ENCODE peak calls at places on chromosomes 3 and 15, in six cellular contexts. M is mesendoderm, L is Panc1, F is fibroblast of mammary gland, K is uterus, P is H7. Q is an unnamed sample.

GRCh38 chr3:156033428-156033827 is 87.0 kb upstream of the KCNAB1 start:
- DNase-seq in K (no peak), P (no peak), L (no peak), M (no peak), F (no peak), Q (no peak)

GRCh38 chr3:186915808-186916796 is 14.2 kb upstream of the ST6GAL1 start:
- DNase-seq in F (no peak), L (no peak), K (no peak), P (peak; percentile 14), M (peak; percentile 56), Q (no peak)

GRCh38 chr3:47260605-47261004 is 22.0 kb downstream of the KIF9 start:
- DNase-seq in M (peak; percentile 41), P (peak; percentile 51), F (no peak), K (no peak), L (no peak), Q (no peak)

GRCh38 chr15:51093865-51094605 is 671 bp downstream of the TNFAIP8L3 start:
- DNase-seq in L (no peak), K (peak; percentile 66), F (no peak), P (peak; percentile 82), M (peak; percentile 33), Q (no peak)

GRCh38 chr3:182812123-182812522 is 18.8 kb downstream of the ATP11B start:
- DNase-seq in L (no peak), F (no peak), K (no peak), P (no peak), M (no peak), Q (peak; percentile 51)

GRCh38 chr3:88141458-88142083 is 8.2 kb upstream of the C3orf38 start:
- DNase-seq in F (peak; percentile 76), P (no peak), K (no peak), M (no peak), L (no peak), Q (peak; percentile 60)

GRCh38 chr3:61073532-61073931 is 177.7 kb downstream of the FHIT start:
- DNase-seq in M (no peak), F (no peak), K (no peak), L (no peak), P (no peak), Q (no peak)

GRCh38 chr15:64845183-64845611 is 3.5 kb downstream of the PLEKHO2 start:
- DNase-seq in P (peak; percentile 43), M (no peak), L (no peak), F (no peak), K (no peak), Q (no peak)

GRCh38 chr15:38642689-38643270 is 78.2 kb upstream of the RASGRP1 start:
- DNase-seq in F (no peak), L (no peak), K (no peak), M (no peak), P (no peak), Q (no peak)

GRCh38 chr3:149004622-149005021 is 13.3 kb downstream of the GYG1 start:
- DNase-seq in P (no peak), M (no peak), F (peak; percentile 72), K (no peak), L (no peak), Q (peak; percentile 39)

GRCh38 chr3:71402280-71402679 is 181.2 kb downstream of the FOXP1 start:
- DNase-seq in P (no peak), M (no peak), K (no peak), F (no peak), L (no peak), Q (no peak)

GRCh38 chr3:21551019-21551418 is 200.0 kb downstream of the ZNF385D start:
- DNase-seq in L (no peak), M (peak; percentile 81), K (no peak), F (peak; percentile 29), P (no peak), Q (no peak)

GRCh38 chr3:37030573-37030972 is 37.3 kb downstream of the MLH1 start:
- DNase-seq in L (no peak), M (no peak), P (no peak), K (no peak), F (no peak), Q (no peak)

GRCh38 chr3:53845881-53846133 is 412 bp downstream of the CHDH start:
- DNase-seq in K (no peak), F (no peak), P (peak; percentile 80), M (no peak), L (no peak), Q (no peak)

GRCh38 chr15:69908060-69908459 is 189.7 kb downstream of the TLE3 start:
- DNase-seq in K (no peak), P (no peak), M (no peak), L (no peak), F (no peak), Q (no peak)

GRCh38 chr15:82679626-82680199 is 30.0 kb downstream of the AP3B2 start:
- DNase-seq in F (no peak), M (no peak), L (no peak), P (no peak), K (no peak), Q (no peak)

DNA sequence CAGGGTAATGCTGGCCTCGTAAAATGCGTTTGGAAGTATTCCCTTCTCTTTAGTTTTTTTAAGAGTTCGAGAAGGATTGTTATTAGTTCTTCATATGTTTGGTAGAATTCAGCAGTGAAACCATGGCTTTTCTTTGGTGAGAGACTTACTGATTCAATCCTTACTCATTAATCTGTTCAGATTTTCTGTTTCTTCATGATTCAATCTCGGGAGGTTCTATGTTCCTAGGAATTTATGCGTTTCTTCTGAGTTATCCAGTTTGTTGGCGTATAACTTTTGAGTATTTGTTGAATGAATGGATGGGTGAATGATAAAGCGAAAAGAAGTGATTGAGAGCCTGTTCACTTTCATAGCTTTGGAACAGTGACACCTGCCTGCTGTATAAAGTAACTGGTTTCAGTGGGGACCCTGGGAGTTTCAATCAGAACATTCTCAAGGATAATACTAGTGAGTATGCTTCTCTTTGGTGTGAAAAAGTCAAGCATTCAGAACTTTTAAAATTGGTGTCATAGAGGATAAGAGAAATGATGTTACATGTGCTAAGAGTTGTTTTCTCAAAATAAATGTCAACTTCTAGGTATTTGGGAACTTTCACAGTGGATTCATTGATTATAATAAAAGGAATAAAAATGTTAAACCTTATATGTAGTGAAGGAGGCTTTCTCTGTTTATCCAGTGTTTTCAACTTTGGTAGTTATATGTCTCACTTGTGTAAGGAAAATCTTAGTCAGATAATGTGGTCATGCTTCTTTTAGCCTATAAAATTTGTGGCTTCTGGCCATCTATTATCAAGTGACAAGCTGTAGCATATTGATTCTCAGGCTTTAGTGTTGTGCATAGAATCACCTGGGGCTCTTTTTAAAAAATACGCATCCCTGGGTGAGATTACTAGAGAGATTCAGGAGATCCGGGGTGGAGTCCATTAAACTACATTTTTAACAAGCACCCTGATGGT is 11.7 kb downstream of the LRCH3 start:
- DNase-seq in M (peak; percentile 45), F (no peak), K (no peak), L (no peak), P (peak; percentile 28), Q (no peak)
- H3K4me3 ChIP-seq in M (no peak overlapping the region), F (no peak overlapping the region), K (no peak overlapping the region), L (no peak overlapping the region), P (no peak overlapping the region), Q (no peak overlapping the region)

GRCh38 chr3:24829632-24830229 is 335.1 kb upstream of the THRB start:
- DNase-seq in K (peak; percentile 13), P (peak; percentile 65), F (no peak), L (no peak), M (peak; percentile 25), Q (peak; percentile 8)
- H3K4me3 ChIP-seq in K (peak overlapping the region; percentile 35), P (peak overlapping the region; percentile 36), F (peak overlapping the region; percentile 17), L (peak overlapping the region; percentile 19), M (no peak overlapping the region), Q (peak overlapping the region; percentile 70)

GRCh38 chr15:36430280-36430679 is 149.1 kb upstream of the CDIN1 start:
- DNase-seq in K (no peak), P (no peak), F (no peak), L (no peak), M (no peak), Q (no peak)

GRCh38 chr15:36429707-36430106 is 149.7 kb upstream of the CDIN1 start:
- DNase-seq in P (no peak), L (no peak), K (no peak), F (no peak), M (no peak), Q (no peak)

GRCh38 chr15:36434160-36434559 is 145.3 kb upstream of the CDIN1 start:
- DNase-seq in M (no peak), L (no peak), K (no peak), P (no peak), F (no peak), Q (no peak)

GRCh38 chr15:36430721-36431265 is 148.6 kb upstream of the CDIN1 start:
- DNase-seq in F (no peak), P (no peak), K (no peak), L (no peak), M (no peak), Q (no peak)

GRCh38 chr15:36432162-36432561 is 147.3 kb upstream of the CDIN1 start:
- DNase-seq in F (peak; percentile 92), P (no peak), M (no peak), L (no peak), K (no peak), Q (peak; percentile 61)
- H3K4me3 ChIP-seq in F (no peak overlapping the region), P (no peak overlapping the region), M (no peak overlapping the region), L (no peak overlapping the region), K (no peak overlapping the region), Q (no peak overlapping the region)

DNA sequence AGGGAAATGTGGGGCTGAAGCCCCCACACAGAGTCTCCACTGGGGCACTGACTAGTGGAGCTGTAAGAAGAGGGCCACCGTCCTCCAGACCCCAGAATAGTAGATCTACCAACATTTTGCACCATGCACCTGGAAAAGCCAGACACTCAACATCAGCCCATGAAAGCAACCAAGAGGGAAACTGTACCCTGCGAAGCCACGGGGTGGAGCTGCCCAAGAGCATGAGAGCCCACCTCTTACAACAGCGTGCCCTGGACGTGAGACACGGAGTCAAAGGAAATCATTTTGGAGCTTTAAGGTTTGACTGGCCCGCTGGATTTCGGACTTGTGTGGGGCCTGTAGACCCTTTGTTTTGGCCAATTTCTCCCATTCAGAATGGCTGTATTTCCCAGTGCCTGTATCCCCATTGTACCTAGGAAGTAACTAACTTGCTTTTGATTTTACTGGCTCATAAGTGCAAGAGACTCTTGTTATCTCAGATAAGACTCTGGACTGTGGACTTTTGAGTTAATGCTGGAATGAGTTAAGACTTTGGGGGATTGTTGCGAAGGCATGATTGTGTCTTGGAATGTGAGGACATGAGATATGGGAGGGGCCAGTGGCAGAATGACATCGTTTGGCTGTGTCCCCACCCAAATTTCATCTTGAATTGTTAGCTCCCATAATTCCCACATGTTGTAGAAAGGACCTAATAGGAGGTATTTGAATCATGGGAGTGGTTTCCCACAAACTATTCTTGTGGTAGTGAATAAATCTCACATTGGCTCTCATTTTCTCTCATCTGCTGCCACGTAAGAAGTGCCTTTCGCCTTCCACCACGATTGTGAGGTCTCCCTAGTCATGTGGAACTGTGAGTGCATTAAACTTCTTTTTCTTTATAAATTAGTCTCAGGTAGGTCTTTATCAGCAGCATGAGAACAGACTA is 105.8 kb downstream of the CBLB start:
- DNase-seq in K (no peak), M (no peak), L (no peak), F (no peak), P (no peak), Q (no peak)
- H3K4me3 ChIP-seq in K (no peak overlapping the region), M (no peak overlapping the region), L (no peak overlapping the region), F (no peak overlapping the region), P (no peak overlapping the region), Q (no peak overlapping the region)

DNA sequence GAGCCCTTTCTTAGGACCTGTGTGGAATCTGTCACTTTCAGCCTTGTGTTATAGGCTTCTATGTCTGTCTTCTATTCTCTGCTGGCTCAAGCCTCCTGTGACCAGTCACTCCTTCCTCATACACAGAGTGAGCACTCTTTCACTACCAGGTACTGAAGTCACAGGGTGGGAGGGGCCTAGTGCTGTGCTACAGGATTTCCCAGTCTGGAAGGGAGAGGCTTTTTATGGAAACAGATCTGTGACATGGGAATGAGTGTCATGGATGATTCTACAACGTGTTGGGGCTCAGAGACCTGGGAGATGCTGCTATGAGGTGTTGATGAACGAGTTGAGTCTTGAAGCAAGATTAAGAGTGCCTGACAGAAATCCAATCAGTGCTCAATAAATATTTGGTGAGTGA is 100.5 kb downstream of the PDCD6IP start:
- DNase-seq in M (no peak), L (no peak), P (no peak), F (no peak), K (no peak), Q (no peak)
- H3K4me3 ChIP-seq in M (no peak overlapping the region), L (no peak overlapping the region), P (no peak overlapping the region), F (no peak overlapping the region), K (no peak overlapping the region), Q (no peak overlapping the region)